ENCODE peak calls at places on chromosomes 16 and 17, in eight cellular contexts. S is thoracic aorta, J is A549, M is endothelial cell, N is left ventricle myocardium inferior, I is coronary artery, R is neural crest cell, O is transverse colon. E is an unnamed sample.

GRCh38 chr17:75894049-75894742 is 2.6 kb downstream of the TRIM65 start:
- DNase-seq in S (no peak), J (no peak), M (no peak), N (no peak), I (no peak), R (no peak), O (no peak), E (no peak)

GRCh38 chr16:13307255-13307654 is 405.9 kb downstream of the SHISA9 start:
- DNase-seq in S (no peak), J (no peak), M (no peak), N (no peak), I (no peak), R (no peak), O (no peak), E (no peak)

GRCh38 chr17:41403409-41404023 is 6.1 kb upstream of the KRT31 start:
- DNase-seq in S (no peak), J (no peak), M (no peak), N (no peak), I (no peak), R (no peak), O (no peak), E (no peak)

GRCh38 chr17:65121916-65122821 is 15.0 kb upstream of the RGS9 start:
- DNase-seq in S (no peak), J (no peak), M (no peak), N (no peak), I (no peak), R (no peak), O (peak), E (no peak)

GRCh38 chr17:77189148-77189547 is 48.4 kb downstream of the SEC14L1 start:
- DNase-seq in S (no peak), J (no peak), M (no peak), N (no peak), I (no peak), R (no peak), O (no peak), E (no peak)

GRCh38 chr16:58537124-58537906 is 22.0 kb downstream of the SETD6 start:
- DNase-seq in S (no peak), J (no peak), M (no peak), N (no peak), I (no peak), R (no peak), O (no peak), E (no peak)

GRCh38 chr16:61042736-61043135 is 993.5 kb downstream of the CDH8 start:
- DNase-seq in S (no peak), J (no peak), M (peak), N (no peak), I (no peak), R (no peak), O (no peak), E (peak)

GRCh38 chr17:5413682-5414081 is 5.8 kb downstream of the NUP88 start:
- DNase-seq in S (no peak), J (no peak), M (no peak), N (no peak), I (no peak), R (no peak), O (no peak), E (no peak)

GRCh38 chr17:77474292-77474988 is 333.7 kb downstream of the SEC14L1 start:
- DNase-seq in S (no peak), J (no peak), M (no peak), N (no peak), I (no peak), R (no peak), O (no peak), E (no peak)

GRCh38 chr17:29042679-29043538 is at the start of gene PIPOX:
- DNase-seq in S (no peak), J (no peak), M (peak), N (no peak), I (no peak), R (no peak), O (peak), E (no peak)

GRCh38 chr16:74035816-74036215 is 260.8 kb upstream of the PSMD7 start:
- DNase-seq in S (no peak), J (peak), M (peak), N (no peak), I (no peak), R (no peak), O (no peak), E (no peak)

GRCh38 chr16:75550211-75550662 is 5.8 kb downstream of the TMEM231 start:
- DNase-seq in S (no peak), J (peak), M (peak), N (no peak), I (no peak), R (no peak), O (peak), E (no peak)

GRCh38 chr17:75077072-75077489 is 10.7 kb upstream of the SLC16A5 start:
- DNase-seq in S (no peak), J (no peak), M (no peak), N (no peak), I (no peak), R (no peak), O (peak), E (no peak)

GRCh38 chr16:11980167-11980844 is 3.8 kb downstream of the SNX29 start:
- DNase-seq in S (no peak), J (no peak), M (no peak), N (no peak), I (no peak), R (no peak), O (no peak), E (no peak)

GRCh38 chr16:28303132-28303531 is 10.8 kb downstream of the SBK1 start:
- DNase-seq in S (no peak), J (no peak), M (no peak), N (no peak), I (no peak), R (no peak), O (no peak), E (no peak)

GRCh38 chr17:48681609-48682008 is 40.7 kb downstream of the PRAC1 start:
- DNase-seq in S (no peak), J (no peak), M (no peak), N (no peak), I (no peak), R (no peak), O (no peak), E (no peak)

GRCh38 chr16:67760206-67760605 is 41.1 kb upstream of the GFOD2 start:
- DNase-seq in S (no peak), J (no peak), M (no peak), N (no peak), I (no peak), R (no peak), O (no peak), E (no peak)

GRCh38 chr17:15893333-15894024 is 51.5 kb upstream of the ADORA2B start:
- DNase-seq in S (no peak), J (no peak), M (no peak), N (no peak), I (no peak), R (no peak), O (no peak), E (no peak)

GRCh38 chr17:72702136-72702735 is 390.3 kb downstream of the SLC39A11 start:
- DNase-seq in S (no peak), J (peak), M (no peak), N (no peak), I (no peak), R (no peak), O (no peak), E (no peak)

GRCh38 chr17:50015146-50015545 is 20.1 kb upstream of the DLX3 start:
- DNase-seq in S (no peak), J (no peak), M (no peak), N (no peak), I (no peak), R (no peak), O (no peak), E (no peak)

GRCh38 chr17:6548578-6549330 is 7.6 kb downstream of the PITPNM3 start:
- DNase-seq in S (no peak), J (no peak), M (no peak), N (no peak), I (no peak), R (no peak), O (peak), E (no peak)

GRCh38 chr17:65561394-65562205 is at the start of gene AXIN2:
- DNase-seq in S (peak), J (peak), M (peak), N (peak), I (peak), R (peak), O (peak), E (peak)

GRCh38 chr16:89537549-89537925 is 22.9 kb upstream of the RPL13 start:
- DNase-seq in S (no peak), J (no peak), M (no peak), N (no peak), I (no peak), R (no peak), O (no peak), E (no peak)

GRCh38 chr17:47959825-47960655 is 2.4 kb upstream of the PRR15L start:
- DNase-seq in S (no peak), J (no peak), M (no peak), N (no peak), I (no peak), R (no peak), O (peak), E (no peak)

GRCh38 chr16:51960931-51961330 is 586.0 kb downstream of the TOX3 start:
- DNase-seq in S (no peak), J (no peak), M (no peak), N (no peak), I (no peak), R (no peak), O (no peak), E (no peak)

GRCh38 chr17:64694207-64694606 is 32.1 kb upstream of the SMURF2 start:
- DNase-seq in S (peak), J (peak), M (no peak), N (peak), I (peak), R (no peak), O (peak), E (no peak)

GRCh38 chr17:28227278-28228108 is 91.5 kb upstream of the TMEM97 start:
- DNase-seq in S (no peak), J (peak), M (peak), N (no peak), I (no peak), R (peak), O (peak), E (peak)

GRCh38 chr17:44914148-44914547 is 1.2 kb downstream of the GFAP start:
- DNase-seq in S (no peak), J (no peak), M (no peak), N (no peak), I (no peak), R (no peak), O (no peak), E (no peak)

GRCh38 chr16:16022683-16023064 is 73.3 kb downstream of the ABCC1 start:
- DNase-seq in S (no peak), J (no peak), M (no peak), N (no peak), I (no peak), R (no peak), O (no peak), E (no peak)

GRCh38 chr17:20284575-20284974 is 182.8 kb downstream of the LGALS9B start:
- DNase-seq in S (no peak), J (no peak), M (no peak), N (no peak), I (no peak), R (no peak), O (no peak), E (no peak)

GRCh38 chr16:11456741-11457140 is 111.5 kb downstream of the RMI2 start:
- DNase-seq in S (no peak), J (no peak), M (no peak), N (no peak), I (no peak), R (no peak), O (no peak), E (no peak)

GRCh38 chr16:4612977-4613635 is 1.6 kb downstream of the UBALD1 start:
- DNase-seq in S (no peak), J (no peak), M (no peak), N (no peak), I (no peak), R (no peak), O (no peak), E (no peak)

GRCh38 chr16:85353839-85354622 is 241.8 kb upstream of the CIBAR2 start:
- DNase-seq in S (no peak), J (no peak), M (no peak), N (no peak), I (no peak), R (no peak), O (peak), E (no peak)

GRCh38 chr16:29147710-29148425 is 163.0 kb downstream of the LAT start:
- DNase-seq in S (no peak), J (no peak), M (no peak), N (no peak), I (no peak), R (no peak), O (no peak), E (no peak)

GRCh38 chr16:52068447-52069074 is 478.4 kb downstream of the TOX3 start:
- DNase-seq in S (no peak), J (no peak), M (peak), N (no peak), I (no peak), R (peak), O (peak), E (peak)

GRCh38 chr17:46727572-46728348 is 90.7 kb downstream of the WNT3 start:
- DNase-seq in S (no peak), J (no peak), M (no peak), N (no peak), I (no peak), R (no peak), O (no peak), E (no peak)

GRCh38 chr16:1984347-1985225 is 593 bp downstream of the GFER start:
- DNase-seq in S (no peak), J (no peak), M (no peak), N (no peak), I (no peak), R (no peak), O (peak), E (no peak)

GRCh38 chr16:1983053-1983543 is 895 bp upstream of the GFER start:
- DNase-seq in S (no peak), J (no peak), M (no peak), N (no peak), I (no peak), R (no peak), O (no peak), E (no peak)

GRCh38 chr16:1981972-1982574 is 804 bp upstream of the NOXO1 start:
- DNase-seq in S (no peak), J (no peak), M (no peak), N (no peak), I (no peak), R (no peak), O (peak), E (no peak)

GRCh38 chr16:1985466-1986150 is 1.6 kb downstream of the GFER start:
- DNase-seq in S (no peak), J (no peak), M (no peak), N (no peak), I (no peak), R (no peak), O (peak), E (no peak)

DNA sequence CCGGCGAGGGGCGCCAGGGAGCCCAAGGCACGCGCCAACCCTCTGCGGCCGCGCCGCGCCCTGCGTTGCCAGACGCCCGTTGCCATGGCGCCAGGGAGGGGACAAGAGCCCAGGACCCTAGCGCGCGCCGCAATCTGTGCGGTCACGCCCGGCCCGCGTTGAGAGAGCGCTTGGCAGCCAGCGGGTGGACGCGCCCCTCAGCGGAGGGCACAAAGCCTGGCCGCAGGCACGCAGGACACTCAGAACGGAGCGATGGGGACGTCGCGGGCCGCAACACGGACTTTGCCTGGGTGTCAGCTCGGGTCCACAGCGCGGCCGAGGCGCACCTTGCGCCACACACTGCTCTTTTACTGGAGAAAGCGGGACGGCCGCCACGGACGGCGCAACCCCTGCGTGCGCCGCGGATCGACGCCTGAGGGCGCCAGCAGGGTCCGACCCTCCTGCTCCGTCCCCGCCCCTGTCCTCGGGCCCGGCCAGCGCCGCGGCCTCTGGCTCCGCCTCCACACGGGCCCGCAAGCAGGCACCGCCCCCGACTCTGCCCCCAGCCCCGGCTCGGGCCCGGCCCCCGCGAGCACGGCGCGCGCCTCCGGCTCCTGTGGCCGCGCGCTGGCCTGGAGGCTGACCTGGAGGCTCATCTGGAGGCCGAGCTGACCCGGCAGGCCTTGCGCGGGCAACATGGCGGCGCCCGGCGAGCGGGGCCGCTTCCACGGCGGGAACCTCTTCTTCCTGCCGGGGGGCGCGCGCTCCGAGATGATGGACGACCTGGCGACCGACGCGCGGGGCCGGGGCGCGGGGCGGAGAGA is at the start of gene GFER:
- DNase-seq in S (no peak), J (peak), M (peak), N (peak), I (peak), R (peak), O (peak), E (peak)
- TF ChIP-seq CTCF in S (peak), J (peak), M (peak), N (peak), I (no peak), R (peak), O (peak), E (no peak)

DNA sequence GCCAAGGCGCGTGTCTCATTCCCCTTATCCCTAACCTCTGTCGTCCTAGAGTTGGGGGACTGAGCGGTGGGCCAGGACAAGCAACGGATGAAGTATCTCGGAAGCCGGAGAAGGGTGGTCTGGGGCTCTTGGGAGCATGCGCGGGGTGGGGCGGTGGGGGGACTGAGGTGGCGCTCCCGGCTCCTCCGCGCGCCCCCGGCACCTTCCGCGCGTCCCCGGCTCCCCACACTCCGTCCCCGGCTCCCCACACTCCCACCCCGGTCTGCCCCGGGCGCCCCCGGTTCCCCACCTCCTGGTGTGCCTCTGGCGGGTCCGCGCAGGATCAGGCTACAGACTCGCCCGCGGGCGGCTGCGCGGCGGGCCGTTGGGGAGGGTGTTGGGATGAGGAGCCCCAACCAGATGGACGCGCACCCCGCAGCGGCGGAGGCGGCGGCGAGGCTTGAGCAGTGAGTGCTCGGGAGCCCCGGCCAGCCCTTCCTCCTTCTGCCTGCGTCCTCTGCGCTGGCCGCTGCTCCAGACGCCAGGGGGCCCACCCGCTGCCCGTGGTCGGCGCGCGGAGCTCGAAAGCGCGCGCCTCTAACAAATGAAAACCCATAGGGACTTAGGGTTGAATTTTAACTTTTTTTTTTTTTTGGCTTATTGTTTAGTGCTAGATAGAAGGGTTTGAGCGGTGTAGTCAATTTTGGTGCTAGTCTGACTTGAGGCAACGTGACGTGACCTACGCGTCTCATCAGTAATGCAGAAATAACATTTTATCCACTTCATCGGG is 5.6 kb upstream of the CRYM start:
- DNase-seq in S (no peak), J (peak), M (peak), N (peak), I (no peak), R (peak), O (peak), E (peak)
- TF ChIP-seq CTCF in S (peak), J (peak), M (peak), N (peak), I (peak), R (peak), O (peak), E (peak)

GRCh38 chr16:23369416-23369815 is 67.3 kb downstream of the SCNN1B start:
- DNase-seq in S (no peak), J (no peak), M (no peak), N (no peak), I (no peak), R (no peak), O (no peak), E (no peak)

GRCh38 chr16:23374721-23375120 is 72.6 kb downstream of the SCNN1B start:
- DNase-seq in S (no peak), J (no peak), M (no peak), N (no peak), I (no peak), R (no peak), O (peak), E (no peak)

GRCh38 chr16:23368469-23368868 is 66.4 kb downstream of the SCNN1B start:
- DNase-seq in S (no peak), J (no peak), M (no peak), N (no peak), I (no peak), R (no peak), O (no peak), E (no peak)

GRCh38 chr16:23373436-23374219 is 71.5 kb downstream of the SCNN1B start:
- DNase-seq in S (no peak), J (no peak), M (no peak), N (no peak), I (no peak), R (no peak), O (no peak), E (no peak)

GRCh38 chr16:23371368-23371767 is 69.3 kb downstream of the SCNN1B start:
- DNase-seq in S (no peak), J (no peak), M (no peak), N (no peak), I (no peak), R (no peak), O (no peak), E (no peak)
- TF ChIP-seq CTCF in S (no peak), J (no peak), M (no peak), N (no peak), I (no peak), R (no peak), O (no peak), E (no peak)

GRCh38 chr17:56506349-56506748 is 87.2 kb upstream of the NOG start:
- DNase-seq in S (no peak), J (no peak), M (no peak), N (no peak), I (no peak), R (no peak), O (no peak), E (no peak)
- TF ChIP-seq CTCF in S (no peak), J (no peak), M (no peak), N (no peak), I (no peak), R (no peak), O (no peak), E (no peak)

E was measured in nephron progenitor cell.